ENCODE peak calls at places on chromosomes 5 and 9, in eight cellular contexts. I is COR-L47, H is left ventricle myocardium inferior, S is posterior cingulate gyrus, O is iPS-NIHi11, Z is GM12865, G is HTR-8/SVneo, C is fibroblast of the aortic adventitia. M is an unnamed sample.

GRCh38 chr5:179265529-179266290 is 79.6 kb downstream of the ADAMTS2 start:
- DNase-seq in Z (no peak), G (peak), I (no peak), H (peak), O (peak), S (peak), C (peak), M (peak)

GRCh38 chr5:164358531-164359259 is 853.3 kb downstream of the MAT2B start:
- DNase-seq in H (no peak), C (peak), Z (no peak), G (no peak), S (no peak), I (no peak), O (no peak), M (no peak)

GRCh38 chr5:175246242-175246891 is 197.6 kb downstream of the DRD1 start:
- DNase-seq in G (peak), C (peak), I (no peak), H (no peak), Z (no peak), S (peak), O (no peak), M (no peak)

GRCh38 chr9:12775963-12776774 is 1.3 kb downstream of the LURAP1L start:
- DNase-seq in G (peak), H (peak), O (peak), Z (peak), I (peak), C (peak), S (peak), M (peak)

GRCh38 chr5:100827481-100827889 is 75.6 kb downstream of the ST8SIA4 start:
- DNase-seq in O (no peak), I (peak), S (no peak), G (no peak), H (no peak), Z (peak), C (no peak), M (no peak)

GRCh38 chr9:97940233-97940632 is 2.3 kb upstream of the HEMGN start:
- DNase-seq in Z (no peak), C (no peak), H (no peak), S (no peak), G (no peak), O (no peak), I (no peak), M (no peak)

GRCh38 chr5:40945111-40945510 is 35.8 kb downstream of the C7 start:
- DNase-seq in G (no peak), Z (no peak), H (no peak), O (no peak), I (no peak), C (no peak), S (no peak), M (no peak)

GRCh38 chr9:98117984-98118639 is 910 bp downstream of the TRIM14 start:
- DNase-seq in S (peak), H (no peak), I (no peak), C (no peak), Z (peak), O (no peak), G (peak), M (no peak)

GRCh38 chr9:82583524-82583923 is 479.4 kb downstream of the RASEF start:
- DNase-seq in S (peak), Z (no peak), G (no peak), C (no peak), H (no peak), I (no peak), O (no peak), M (no peak)

M was measured in left ventricle myocardium superior.